ENCODE peak calls at places on chromosomes 11 and 22, in five cellular contexts. G, K, B, U and A are unnamed samples.

GRCh38 chr11:117183724-117184349 is 5.3 kb downstream of the SIDT2 start:
- DNase-seq in G (no peak), K (peak), B (no peak), U (no peak), A (no peak)

GRCh38 chr22:26394787-26395186 is 34.3 kb upstream of the ASPHD2 start:
- DNase-seq in G (no peak), K (no peak), B (no peak), U (no peak), A (no peak)

GRCh38 chr11:7657306-7658025 is 15.8 kb downstream of the CYB5R2 start:
- DNase-seq in G (peak), K (peak), B (peak), U (peak), A (no peak)

GRCh38 chr11:64331569-64332371 is 8.2 kb upstream of the CCDC88B start:
- DNase-seq in G (peak), K (peak), B (peak), U (peak), A (peak)

GRCh38 chr11:57566035-57566504 is 1.4 kb downstream of the UBE2L6 start:
- DNase-seq in G (peak), K (no peak), B (peak), U (peak), A (peak)

GRCh38 chr11:96169250-96169649 is 173.7 kb downstream of the MAML2 start:
- DNase-seq in G (no peak), K (no peak), B (no peak), U (no peak), A (no peak)

GRCh38 chr11:115676768-115677167 is 172.6 kb upstream of the CADM1 start:
- DNase-seq in G (peak), K (no peak), B (peak), U (no peak), A (peak)

GRCh38 chr22:26579331-26579886 is 10.5 kb downstream of the TPST2 start:
- DNase-seq in G (no peak), K (peak), B (no peak), U (no peak), A (no peak)

GRCh38 chr11:48096588-48097525 is 116.5 kb downstream of the PTPRJ start:
- DNase-seq in G (no peak), K (no peak), B (peak), U (peak), A (no peak)

GRCh38 chr11:34356918-34357645 is 728 bp downstream of the ABTB2 start:
- DNase-seq in G (peak), K (peak), B (peak), U (peak), A (no peak)

GRCh38 chr22:42978453-42979103 is 36.4 kb downstream of the PACSIN2 start:
- DNase-seq in G (peak), K (no peak), B (no peak), U (peak), A (no peak)

GRCh38 chr22:46578824-46579561 is 41.2 kb upstream of the GRAMD4 start:
- DNase-seq in G (peak), K (peak), B (peak), U (peak), A (no peak)
- H3K4me3 ChIP-seq in G (no peak), K (no peak), B (no peak), U (peak), A (no peak)

GRCh38 chr11:77146261-77147035 is 18.4 kb downstream of the MYO7A start:
- DNase-seq in G (no peak), K (no peak), B (no peak), U (no peak), A (no peak)

GRCh38 chr11:77148963-77149715 is 21.1 kb downstream of the MYO7A start:
- DNase-seq in G (no peak), K (no peak), B (no peak), U (no peak), A (no peak)

GRCh38 chr11:77149716-77150392 is 21.8 kb downstream of the MYO7A start:
- DNase-seq in G (no peak), K (no peak), B (no peak), U (no peak), A (no peak)

GRCh38 chr11:77147036-77147315 is 18.9 kb downstream of the MYO7A start:
- DNase-seq in G (no peak), K (no peak), B (no peak), U (no peak), A (no peak)

DNA sequence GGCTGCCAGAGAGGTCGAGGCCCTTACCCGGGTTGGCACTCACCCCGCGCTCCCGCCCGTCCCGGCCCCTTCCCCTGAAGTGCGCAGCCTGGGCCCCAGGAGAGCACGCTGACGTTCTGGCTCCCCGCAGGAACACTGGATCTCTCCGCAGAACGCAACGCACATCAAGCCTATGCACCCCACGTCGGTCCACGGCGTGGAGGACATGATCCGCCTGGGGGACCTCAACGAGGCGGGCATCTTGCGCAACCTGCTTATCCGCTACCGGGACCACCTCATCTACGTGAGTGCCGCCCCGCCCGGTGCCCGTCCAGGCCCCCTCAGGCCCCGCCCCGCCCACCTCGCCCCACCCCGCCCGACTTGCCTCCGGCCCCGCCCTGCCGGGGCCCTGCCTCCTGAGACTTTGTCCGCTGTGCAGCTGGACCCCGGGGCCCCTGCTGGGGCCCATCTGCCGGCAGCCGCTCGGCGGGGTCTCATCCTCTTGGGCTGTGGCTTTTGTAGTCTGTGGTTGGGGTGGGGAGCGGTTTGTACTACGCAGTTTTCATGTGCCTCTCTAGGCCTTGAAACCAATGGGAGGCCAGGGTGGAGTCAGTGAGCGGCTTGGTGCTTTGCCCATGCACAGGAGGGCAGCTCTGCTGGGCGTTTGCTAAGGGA is 19.7 kb downstream of the MYO7A start:
- DNase-seq in G (peak), K (no peak), B (peak), U (no peak), A (no peak)
- H3K4me3 ChIP-seq in G (no peak), K (no peak), B (no peak), U (no peak), A (no peak)

DNA sequence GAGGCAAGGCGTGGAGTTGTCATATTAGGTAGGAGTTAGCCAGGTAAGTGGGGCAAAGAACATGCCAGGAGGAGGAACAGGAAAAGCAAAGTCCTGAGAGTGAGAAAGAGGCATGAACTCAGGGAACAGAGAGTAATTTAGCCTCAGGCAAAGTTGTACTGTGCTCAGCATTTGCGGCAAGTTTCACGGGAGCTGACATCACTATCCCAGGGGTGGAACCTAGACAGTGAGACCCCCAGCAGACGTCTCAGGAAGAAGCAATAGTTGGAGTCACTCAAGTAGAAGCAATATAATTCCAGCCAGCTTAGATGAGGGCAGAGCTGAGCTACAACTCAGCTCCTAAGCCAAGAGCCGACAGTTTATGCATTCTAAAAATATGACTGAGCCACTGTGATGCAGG is 426.0 kb upstream of the ISX start:
- DNase-seq in G (no peak), K (no peak), B (no peak), U (no peak), A (no peak)
- H3K4me3 ChIP-seq in G (no peak), K (no peak), B (no peak), U (no peak), A (no peak)

GRCh38 chr11:111933872-111934271 is 3.3 kb upstream of the DIXDC1 start:
- DNase-seq in G (no peak), K (no peak), B (no peak), U (peak), A (no peak)

GRCh38 chr11:111936045-111936400 is 1.1 kb upstream of the DIXDC1 start:
- DNase-seq in G (no peak), K (no peak), B (peak), U (no peak), A (no peak)

GRCh38 chr11:111937461-111937769 is 272 bp downstream of the DIXDC1 start:
- DNase-seq in G (no peak), K (no peak), B (no peak), U (no peak), A (no peak)

GRCh38 chr11:111934301-111934700 is 2.8 kb upstream of the DIXDC1 start:
- DNase-seq in G (no peak), K (no peak), B (no peak), U (no peak), A (no peak)

DNA sequence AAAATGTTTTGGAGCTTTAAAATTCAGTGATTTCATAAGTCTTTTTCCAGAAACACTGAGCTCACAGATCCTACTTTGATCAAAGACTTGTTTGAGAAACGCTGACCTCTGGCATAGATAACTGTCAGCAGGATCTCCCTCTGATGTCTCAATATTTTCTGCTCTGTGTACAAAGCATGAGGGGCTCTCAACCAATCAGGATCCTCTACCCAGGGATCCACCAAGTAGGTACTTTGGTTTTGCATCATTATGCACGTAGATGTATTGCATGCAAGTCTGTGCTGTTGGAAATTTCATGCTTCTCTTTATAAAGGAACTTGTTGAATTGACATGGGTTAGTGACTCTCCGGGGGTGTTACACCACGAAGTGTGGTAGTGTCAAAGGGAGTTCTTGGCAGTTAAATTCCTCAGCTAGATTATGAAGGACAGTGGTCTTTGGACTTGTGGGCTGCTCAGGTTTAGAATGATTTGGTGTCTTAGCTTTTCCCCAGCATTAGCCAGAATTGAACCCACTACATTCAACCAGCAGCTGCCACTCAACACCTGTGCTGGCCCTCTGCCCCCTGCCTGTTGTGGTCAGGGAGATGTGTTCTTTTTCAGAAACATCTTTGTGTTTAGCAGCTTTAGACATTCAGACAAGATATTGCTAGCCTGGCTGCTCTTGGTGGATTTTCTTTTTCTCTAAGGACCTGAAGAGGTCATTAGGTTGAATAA is 1.7 kb upstream of the DIXDC1 start:
- DNase-seq in G (peak), K (no peak), B (no peak), U (peak), A (no peak)
- H3K4me3 ChIP-seq in G (no peak), K (no peak), B (no peak), U (no peak), A (no peak)

DNA sequence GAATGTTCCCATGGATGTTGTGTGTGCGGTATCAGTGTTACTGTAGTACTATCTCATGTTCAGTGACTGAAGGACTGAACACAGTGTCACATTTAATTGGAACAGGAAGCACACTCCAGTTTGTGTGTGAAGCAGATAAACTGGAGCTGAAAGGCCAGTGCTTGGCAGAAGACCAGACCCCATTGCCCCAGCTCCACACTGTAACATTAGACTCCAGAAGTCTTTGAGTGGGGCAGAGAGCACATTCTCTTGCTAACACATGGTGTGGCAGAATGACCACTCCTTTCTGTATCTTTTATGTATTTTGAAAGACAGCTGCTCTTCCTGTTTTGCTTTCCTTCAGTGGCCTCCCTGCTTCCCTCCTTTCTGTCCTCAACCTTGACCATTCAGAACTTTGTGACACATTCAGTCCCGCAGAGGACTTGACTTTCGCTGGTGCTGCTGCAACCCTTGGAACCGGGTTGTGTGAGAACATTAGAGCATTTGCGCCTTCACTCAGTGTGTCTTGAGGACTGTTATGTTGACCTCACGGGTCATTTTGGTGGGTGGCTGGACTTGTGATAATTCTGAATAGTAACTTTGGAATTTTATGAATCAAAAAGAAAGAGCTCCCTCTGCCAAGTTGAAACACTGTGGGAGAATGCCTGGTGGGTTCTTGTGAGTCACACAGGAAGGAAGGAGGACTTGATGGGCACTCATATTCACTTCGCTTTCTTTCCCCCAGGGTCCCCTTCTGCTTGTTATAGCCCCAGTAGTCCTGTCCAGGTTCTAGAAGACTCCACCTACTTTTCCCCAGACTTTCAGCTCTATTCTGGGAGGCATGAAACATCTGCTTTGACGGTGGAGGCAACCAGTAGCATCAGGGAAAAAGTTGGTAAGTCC is 26.4 kb downstream of the AMOTL1 start:
- DNase-seq in G (peak), K (peak), B (peak), U (peak), A (peak)
- H3K4me3 ChIP-seq in G (peak), K (no peak), B (peak), U (peak), A (peak)